ENCODE peak calls at places on chromosomes 3 and 15, in nine cellular contexts. H, S, N, B, T, Z, M, Y and U are unnamed samples.

GRCh38 chr3:8488436-8488835 is 13.2 kb upstream of the LMCD1 start:
- DNase-seq in H (no peak), S (no peak), N (no peak), B (no peak), T (no peak), Z (no peak), M (no peak), Y (no peak), U (no peak)

GRCh38 chr3:68878322-68878721 is 54.0 kb downstream of the TAFA4 start:
- DNase-seq in H (peak), S (peak), N (no peak), B (no peak), T (no peak), Z (no peak), M (no peak), Y (no peak), U (peak)

GRCh38 chr3:188077160-188077812 is 76.7 kb upstream of the LPP start:
- DNase-seq in H (no peak), S (no peak), N (no peak), B (no peak), T (no peak), Z (no peak), M (no peak), Y (no peak), U (no peak)

GRCh38 chr15:81174125-81174524 is 22.6 kb upstream of the IL16 start:
- DNase-seq in H (no peak), S (no peak), N (no peak), B (no peak), T (no peak), Z (no peak), M (no peak), Y (no peak), U (no peak)

GRCh38 chr15:70259030-70259424 is 161.3 kb upstream of the TLE3 start:
- DNase-seq in H (no peak), S (no peak), N (no peak), B (no peak), T (no peak), Z (peak), M (peak), Y (peak), U (no peak)

GRCh38 chr15:74725241-74725774 is at the start of gene CYP1A1:
- DNase-seq in H (peak), S (peak), N (peak), B (no peak), T (peak), Z (peak), M (no peak), Y (peak), U (no peak)

GRCh38 chr3:25664066-25664809 is 469 bp downstream of the TOP2B start:
- DNase-seq in H (peak), S (peak), N (peak), B (peak), T (peak), Z (peak), M (peak), Y (peak), U (no peak)

GRCh38 chr3:128004661-128005060 is 47.6 kb upstream of the SEC61A1 start:
- DNase-seq in H (no peak), S (no peak), N (no peak), B (no peak), T (no peak), Z (no peak), M (no peak), Y (no peak), U (no peak)

GRCh38 chr15:80476036-80476435 is 71.9 kb downstream of the ARNT2 start:
- DNase-seq in H (no peak), S (no peak), N (no peak), B (no peak), T (no peak), Z (no peak), M (no peak), Y (no peak), U (no peak)